ENCODE peak calls at places on chromosomes 2 and 18, in ten cellular contexts. N, O, J, M, G, R, Q, E, P and H are unnamed samples.

GRCh38 chr18:77559274-77559910 is 309.7 kb downstream of the GALR1 start:
- DNase-seq in N (no peak), O (no peak), J (no peak), M (no peak), G (no peak), R (no peak), Q (no peak), E (no peak), P (no peak), H (no peak)

GRCh38 chr2:229235136-229235914 is 35.8 kb downstream of the PID1 start:
- DNase-seq in N (no peak), O (no peak), J (no peak), M (no peak), G (peak), R (peak), Q (peak), E (no peak), P (peak), H (no peak)

GRCh38 chr2:505931-506330 is 171.3 kb downstream of the TMEM18 start:
- DNase-seq in N (no peak), O (no peak), J (no peak), M (no peak), G (no peak), R (no peak), Q (no peak), E (no peak), P (no peak), H (peak)

GRCh38 chr2:128425731-128426620 is 107.3 kb upstream of the HS6ST1 start:
- DNase-seq in N (no peak), O (no peak), J (no peak), M (no peak), G (no peak), R (peak), Q (peak), E (no peak), P (no peak), H (peak)

GRCh38 chr2:134399096-134399495 is 145.2 kb downstream of the MGAT5 start:
- DNase-seq in N (no peak), O (no peak), J (no peak), M (no peak), G (peak), R (no peak), Q (no peak), E (no peak), P (no peak), H (no peak)

GRCh38 chr18:50428531-50429206 is 53.8 kb downstream of the SKA1 start:
- DNase-seq in N (no peak), O (no peak), J (no peak), M (no peak), G (no peak), R (no peak), Q (no peak), E (no peak), P (no peak), H (no peak)

GRCh38 chr2:67627456-67627855 is 230.3 kb downstream of the ETAA1 start:
- DNase-seq in N (no peak), O (no peak), J (no peak), M (no peak), G (no peak), R (no peak), Q (no peak), E (no peak), P (no peak), H (no peak)

GRCh38 chr2:46213906-46214305 is 83.3 kb upstream of the EPAS1 start:
- DNase-seq in N (no peak), O (no peak), J (no peak), M (no peak), G (no peak), R (no peak), Q (no peak), E (no peak), P (no peak), H (no peak)

GRCh38 chr2:174623106-174623680 is 25.6 kb upstream of the WIPF1 start:
- DNase-seq in N (no peak), O (no peak), J (no peak), M (no peak), G (no peak), R (no peak), Q (no peak), E (no peak), P (no peak), H (no peak)

GRCh38 chr2:12304494-12305228 is 412.1 kb upstream of the TRIB2 start:
- DNase-seq in N (no peak), O (no peak), J (no peak), M (no peak), G (no peak), R (no peak), Q (no peak), E (no peak), P (no peak), H (no peak)

GRCh38 chr2:207991944-207992343 is 33.4 kb downstream of the PLEKHM3 start:
- DNase-seq in N (no peak), O (no peak), J (no peak), M (no peak), G (no peak), R (no peak), Q (no peak), E (no peak), P (no peak), H (no peak)

GRCh38 chr18:28816155-28816554 is 639.2 kb upstream of the CDH2 start:
- DNase-seq in N (no peak), O (no peak), J (no peak), M (no peak), G (no peak), R (no peak), Q (no peak), E (no peak), P (no peak), H (no peak)

GRCh38 chr2:172889767-172890430 is 154.3 kb downstream of the RAPGEF4 start:
- DNase-seq in N (no peak), O (no peak), J (no peak), M (no peak), G (no peak), R (no peak), Q (no peak), E (no peak), P (peak), H (no peak)

GRCh38 chr2:239818086-239818485 is 207.1 kb downstream of the NDUFA10 start:
- DNase-seq in N (no peak), O (no peak), J (no peak), M (no peak), G (no peak), R (no peak), Q (no peak), E (no peak), P (no peak), H (no peak)

GRCh38 chr18:26432651-26433424 is 115.5 kb downstream of the KCTD1 start:
- DNase-seq in N (no peak), O (no peak), J (no peak), M (no peak), G (no peak), R (no peak), Q (no peak), E (no peak), P (no peak), H (no peak)

GRCh38 chr2:232310189-232310588 is 68.4 kb upstream of the ALPP start:
- DNase-seq in N (no peak), O (no peak), J (no peak), M (no peak), G (no peak), R (no peak), Q (no peak), E (no peak), P (no peak), H (peak)

GRCh38 chr18:48918156-48918555 is 32.6 kb downstream of the SMAD7 start:
- DNase-seq in N (no peak), O (no peak), J (no peak), M (no peak), G (no peak), R (no peak), Q (no peak), E (no peak), P (no peak), H (peak)

GRCh38 chr2:2060431-2060830 is 270.6 kb downstream of the MYT1L start:
- DNase-seq in N (no peak), O (no peak), J (no peak), M (no peak), G (no peak), R (no peak), Q (no peak), E (no peak), P (no peak), H (no peak)

GRCh38 chr2:30026091-30027055 is 105.0 kb upstream of the ALK start:
- DNase-seq in N (peak), O (no peak), J (no peak), M (peak), G (peak), R (peak), Q (peak), E (no peak), P (peak), H (no peak)

GRCh38 chr2:233807966-233808892 is 30.1 kb downstream of the MROH2A start:
- DNase-seq in N (no peak), O (no peak), J (no peak), M (no peak), G (no peak), R (no peak), Q (no peak), E (no peak), P (no peak), H (peak)

GRCh38 chr2:219634171-219634940 is 6.9 kb downstream of the SLC4A3 start:
- DNase-seq in N (no peak), O (no peak), J (no peak), M (no peak), G (no peak), R (peak), Q (no peak), E (no peak), P (no peak), H (peak)

GRCh38 chr18:22466608-22467390 is 49.1 kb upstream of the CTAGE1 start:
- DNase-seq in N (no peak), O (no peak), J (no peak), M (no peak), G (peak), R (peak), Q (no peak), E (no peak), P (no peak), H (no peak)

GRCh38 chr2:144454466-144455287 is 65.2 kb downstream of the ZEB2 start:
- DNase-seq in N (peak), O (no peak), J (no peak), M (no peak), G (no peak), R (no peak), Q (no peak), E (no peak), P (no peak), H (no peak)

GRCh38 chr18:29652797-29653196 is 1389.7 kb downstream of the DSC3 start:
- DNase-seq in N (no peak), O (no peak), J (no peak), M (no peak), G (no peak), R (no peak), Q (no peak), E (no peak), P (no peak), H (no peak)

GRCh38 chr18:50451100-50451842 is 76.4 kb downstream of the SKA1 start:
- DNase-seq in N (no peak), O (no peak), J (no peak), M (no peak), G (no peak), R (no peak), Q (no peak), E (no peak), P (no peak), H (no peak)

GRCh38 chr2:164735309-164735919 is 106.2 kb downstream of the COBLL1 start:
- DNase-seq in N (no peak), O (no peak), J (no peak), M (no peak), G (no peak), R (no peak), Q (no peak), E (peak), P (no peak), H (no peak)

GRCh38 chr2:46116616-46117015 is 180.6 kb upstream of the EPAS1 start:
- DNase-seq in N (no peak), O (no peak), J (no peak), M (no peak), G (no peak), R (no peak), Q (no peak), E (no peak), P (no peak), H (no peak)

GRCh38 chr18:76462326-76462694 is 32.7 kb downstream of the ZNF516 start:
- DNase-seq in N (no peak), O (no peak), J (no peak), M (no peak), G (no peak), R (no peak), Q (no peak), E (no peak), P (no peak), H (no peak)

GRCh38 chr18:48800877-48801727 is 149.7 kb downstream of the SMAD7 start:
- DNase-seq in N (no peak), O (no peak), J (no peak), M (no peak), G (no peak), R (peak), Q (peak), E (no peak), P (no peak), H (peak)

GRCh38 chr2:9331704-9332103 is 91.6 kb downstream of the ITGB1BP1 start:
- DNase-seq in N (no peak), O (no peak), J (no peak), M (no peak), G (peak), R (peak), Q (no peak), E (no peak), P (no peak), H (no peak)

GRCh38 chr2:130336877-130337734 is 5.6 kb upstream of the IMP4 start:
- DNase-seq in N (peak), O (peak), J (peak), M (peak), G (peak), R (peak), Q (peak), E (peak), P (peak), H (no peak)

GRCh38 chr2:200418399-200418798 is 91.5 kb downstream of the KCTD18 start:
- DNase-seq in N (no peak), O (no peak), J (no peak), M (no peak), G (no peak), R (no peak), Q (no peak), E (no peak), P (no peak), H (no peak)

GRCh38 chr2:222364280-222364895 is 60.0 kb upstream of the SGPP2 start:
- DNase-seq in N (no peak), O (no peak), J (no peak), M (no peak), G (no peak), R (no peak), Q (no peak), E (no peak), P (no peak), H (no peak)